ENCODE peak calls at places on chromosomes 6 and 20, in eight cellular contexts. H is mammary epithelial cell, A is neural progenitor cell, G is PC-3, O is fibroblast of lung, M is GM23248, C is HCT116, E is endothelial cell of umbilical vein. Q is an unnamed sample.

GRCh38 chr6:134247271-134247833 is 70.6 kb downstream of the SGK1 start:
- DNase-seq in H (peak; percentile 78), A (no peak), G (no peak), O (no peak), M (no peak), C (no peak), E (no peak), Q (no peak)

GRCh38 chr20:42985628-42986027 is 204.1 kb downstream of the PTPRT start:
- DNase-seq in H (no peak), A (no peak), G (no peak), O (no peak), M (no peak), C (no peak), E (no peak), Q (no peak)

GRCh38 chr6:105401247-105402089 is 1.4 kb downstream of the PREP start:
- DNase-seq in H (no peak), A (no peak), G (no peak), O (peak; percentile 12), M (peak; percentile 36), C (no peak), E (no peak), Q (no peak)

GRCh38 chr20:38498909-38499308 is 26.3 kb downstream of the RALGAPB start:
- DNase-seq in H (no peak), A (no peak), G (peak; percentile 10), O (no peak), M (peak; percentile 25), C (no peak), E (no peak), Q (no peak)

GRCh38 chr6:142523485-142523884 is 221.7 kb downstream of the ADGRG6 start:
- DNase-seq in H (no peak), A (no peak), G (peak; percentile 5), O (peak; percentile 30), M (no peak), C (no peak), E (no peak), Q (no peak)

GRCh38 chr20:56626367-56627121 is 2.6 kb upstream of the TFAP2C start:
- DNase-seq in H (no peak), A (peak; percentile 89), G (no peak), O (peak; percentile 21), M (peak; percentile 52), C (peak; percentile 10), E (no peak), Q (peak; percentile 53)

GRCh38 chr20:32546918-32547752 is 38.0 kb downstream of the NOL4L start:
- DNase-seq in H (no peak), A (no peak), G (no peak), O (no peak), M (no peak), C (no peak), E (no peak), Q (no peak)

GRCh38 chr20:50642288-50642803 is 49.0 kb downstream of the RIPOR3 start:
- DNase-seq in H (no peak), A (peak; percentile 64), G (peak; percentile 43), O (no peak), M (no peak), C (no peak), E (no peak), Q (peak; percentile 95)

GRCh38 chr6:27672113-27672799 is 199.4 kb upstream of the ZNF184 start:
- DNase-seq in H (peak; percentile 74), A (peak; percentile 88), G (peak; percentile 90), O (peak; percentile 59), M (peak; percentile 37), C (peak; percentile 90), E (peak; percentile 40), Q (peak; percentile 92)

GRCh38 chr6:41277644-41278043 is 8.8 kb downstream of the TREM1 start:
- DNase-seq in H (no peak), A (no peak), G (no peak), O (no peak), M (no peak), C (no peak), E (no peak), Q (no peak)

GRCh38 chr6:43009124-43009523 is 4.6 kb downstream of the MEA1 start:
- DNase-seq in H (no peak), A (peak; percentile 23), G (peak; percentile 58), O (peak; percentile 15), M (peak; percentile 63), C (no peak), E (peak; percentile 49), Q (peak; percentile 66)

GRCh38 chr20:51914758-51915157 is 112.4 kb upstream of the SALL4 start:
- DNase-seq in H (no peak), A (no peak), G (no peak), O (no peak), M (no peak), C (no peak), E (no peak), Q (no peak)

GRCh38 chr20:39089029-39089428 is 126.9 kb downstream of the DHX35 start:
- DNase-seq in H (no peak), A (no peak), G (no peak), O (no peak), M (no peak), C (no peak), E (no peak), Q (no peak)

GRCh38 chr6:143053856-143054255 is 6.8 kb upstream of the AIG1 start:
- DNase-seq in H (no peak), A (no peak), G (no peak), O (no peak), M (no peak), C (no peak), E (no peak), Q (no peak)

DNA sequence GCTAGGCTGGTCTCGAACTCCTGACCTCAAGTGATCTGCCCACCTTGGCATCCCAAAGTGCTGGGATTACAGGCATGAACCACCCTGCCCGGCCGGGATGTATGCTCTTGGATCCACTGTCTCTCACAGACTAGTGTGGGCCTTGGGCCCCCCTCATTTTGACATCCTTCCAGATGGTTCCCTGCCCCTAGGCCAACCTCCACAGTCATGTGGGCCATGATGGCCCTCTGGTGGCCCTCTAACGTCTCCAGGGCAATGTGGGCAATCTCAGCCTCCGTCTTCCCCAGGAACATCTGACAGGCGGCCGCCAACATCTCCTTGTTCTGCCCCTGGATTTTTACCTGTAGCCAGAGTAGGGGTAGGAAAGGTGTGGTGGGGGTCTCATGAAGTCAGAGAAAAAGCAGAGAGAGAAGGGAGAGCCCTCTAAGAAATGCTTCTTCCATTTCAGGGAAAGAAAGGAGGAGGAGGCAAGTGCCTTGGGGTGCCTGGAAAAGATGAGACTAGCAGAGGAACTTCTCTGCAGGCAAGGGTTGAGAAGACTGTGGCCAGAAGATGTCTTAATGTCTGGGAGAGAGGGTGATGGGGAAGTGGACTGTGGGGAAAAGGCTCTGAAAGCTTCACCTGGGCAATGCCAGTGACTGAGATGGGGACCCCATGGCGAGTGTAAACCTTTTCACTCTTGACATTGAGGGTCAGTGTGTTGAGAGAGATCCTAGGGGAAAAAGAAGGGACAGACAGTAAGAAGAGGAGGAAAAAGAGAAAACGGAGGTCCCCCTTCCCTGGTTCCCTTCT is 1.3 kb downstream of the FLOT1 start:
- DNase-seq in H (no peak), A (no peak), G (peak; percentile 36), O (no peak), M (peak; percentile 55), C (no peak), E (peak; percentile 66), Q (no peak)
- TF ChIP-seq EZH2 in H (no peak), A (no peak), G (no peak), O (no peak), M (no peak), C (no peak), E (no peak), Q (no peak)

DNA sequence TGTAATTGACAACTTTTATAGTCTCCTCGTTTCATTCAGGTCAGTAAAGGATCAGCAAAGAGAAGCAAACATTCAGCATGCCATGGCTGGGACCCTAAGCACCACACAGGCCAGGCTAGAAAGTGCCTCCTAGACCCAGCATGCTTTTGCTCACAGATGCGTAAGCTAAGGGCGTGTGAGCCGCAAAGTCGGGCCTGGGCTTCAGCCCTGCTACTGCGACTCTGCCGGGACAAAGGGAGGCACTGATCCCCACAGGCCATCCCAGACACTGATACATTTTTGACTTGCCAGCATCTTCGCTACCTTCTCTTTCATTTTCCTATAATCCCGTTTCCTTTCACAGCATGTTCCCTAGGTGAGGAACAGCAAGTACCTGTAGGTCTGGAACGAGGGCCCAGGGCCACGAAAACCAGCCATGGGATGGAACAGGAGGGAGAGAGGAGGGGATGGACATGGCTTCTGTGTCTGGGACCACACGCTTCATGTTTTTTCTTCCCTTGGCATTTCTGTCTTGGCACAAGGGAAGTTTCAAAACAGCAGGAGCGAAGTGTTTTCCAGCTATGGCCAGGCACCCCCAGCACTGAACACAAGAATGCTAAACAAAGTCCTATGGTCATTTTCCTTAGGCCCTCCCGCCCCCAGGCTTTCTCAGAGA is 42.6 kb downstream of the IRF4 start:
- DNase-seq in H (no peak), A (no peak), G (no peak), O (no peak), M (no peak), C (no peak), E (no peak), Q (no peak)
- TF ChIP-seq EZH2 in H (no peak), A (no peak), G (no peak), O (no peak), M (no peak), C (no peak), E (no peak), Q (no peak)

DNA sequence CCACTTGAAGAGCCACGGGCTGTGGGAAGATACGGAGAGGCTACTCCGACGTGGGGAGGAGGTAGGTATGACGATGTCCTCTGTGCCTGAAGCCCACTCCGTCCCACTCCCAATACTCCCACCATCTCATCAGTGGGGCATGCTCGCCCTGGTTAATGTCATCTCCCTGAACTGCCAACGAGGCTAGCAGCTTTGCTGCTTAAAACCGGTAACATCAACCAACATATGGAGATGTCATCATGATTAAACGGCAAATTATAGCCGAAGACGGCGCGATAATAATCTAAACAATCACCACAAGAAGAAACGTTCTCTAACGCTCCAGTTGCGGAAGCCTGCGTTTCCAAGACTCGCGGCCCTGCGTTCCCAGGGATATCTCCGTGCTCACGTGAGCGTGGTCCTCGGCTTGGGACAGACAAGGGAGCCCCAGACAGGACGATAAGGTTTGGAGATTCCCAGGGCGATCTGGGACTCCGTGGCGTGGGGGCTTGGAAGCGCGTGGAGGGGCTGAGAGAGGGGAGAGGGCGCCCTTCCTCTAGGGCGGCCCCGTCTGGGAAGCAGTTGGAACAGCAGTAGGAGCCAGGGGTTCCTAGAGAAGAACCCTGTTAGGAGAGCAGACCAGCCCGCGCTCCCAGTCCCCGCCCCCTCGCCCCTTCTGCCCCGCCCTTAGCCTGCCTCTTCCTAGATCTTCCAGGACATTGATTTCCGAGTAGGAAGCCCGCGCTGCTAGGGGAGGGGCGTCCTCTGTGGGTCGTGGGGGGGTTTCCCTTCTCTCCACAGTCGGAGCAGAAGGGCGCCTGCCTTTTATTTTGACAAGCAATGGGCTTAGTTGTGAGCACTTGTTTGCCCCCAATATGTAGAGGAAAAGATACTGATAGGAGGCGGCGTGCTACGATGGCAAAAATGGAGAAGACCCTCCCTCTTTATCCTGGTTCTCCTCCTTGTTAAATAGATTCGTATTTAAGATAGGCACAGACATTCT is 10.7 kb downstream of the NRN1 start:
- DNase-seq in H (peak; percentile 58), A (peak; percentile 91), G (no peak), O (peak; percentile 31), M (peak; percentile 92), C (no peak), E (peak; percentile 79), Q (peak; percentile 94)
- TF ChIP-seq EZH2 in H (peak; percentile 90), A (no peak), G (no peak), O (peak; percentile 63), M (no peak), C (no peak), E (peak; percentile 38), Q (no peak)

DNA sequence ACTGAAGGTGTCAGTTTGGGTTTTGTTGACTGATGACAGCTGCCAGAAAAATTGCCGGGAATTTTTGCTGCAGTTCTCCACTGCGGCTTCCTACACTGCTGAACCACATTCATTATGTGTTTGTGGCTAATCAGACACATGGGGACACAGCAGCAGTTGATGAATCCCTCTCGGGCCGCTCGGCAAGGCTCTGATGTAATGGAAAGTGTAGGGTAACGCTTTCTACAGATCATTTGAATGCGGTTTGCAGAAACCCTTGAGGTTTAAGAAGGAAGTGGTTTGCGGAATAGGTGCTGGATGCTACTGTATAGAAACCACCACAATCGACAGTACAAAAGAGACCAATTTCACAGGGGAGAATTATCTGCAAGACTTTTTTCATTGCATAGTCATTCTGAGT is 138.7 kb upstream of the SASH1 start:
- DNase-seq in H (no peak), A (no peak), G (no peak), O (peak; percentile 98), M (peak; percentile 71), C (no peak), E (no peak), Q (peak; percentile 38)
- TF ChIP-seq EZH2 in H (no peak), A (no peak), G (no peak), O (no peak), M (no peak), C (no peak), E (no peak), Q (no peak)